ENCODE peak calls at places on chromosomes 5 and 9, in six cellular contexts. H is right cardiac atrium, W is tibial artery, L is left ventricle myocardium inferior, P is A549, R is AG04449. V is an unnamed sample.
A peak's percentile ranks its signal among the peaks of the same experiment; 100 is the strongest.

GRCh38 chr5:145743396-145744061 is 91.6 kb downstream of the PRELID2 start:
- DNase-seq in R (no peak), L (no peak), W (no peak), P (no peak), H (no peak), V (peak; percentile 10)

GRCh38 chr5:154611341-154611767 is 133.3 kb upstream of the HAND1 start:
- DNase-seq in H (peak; percentile 60), R (no peak), P (no peak), L (no peak), W (no peak), V (no peak)

GRCh38 chr9:20623748-20624124 is 1.4 kb upstream of the MLLT3 start:
- DNase-seq in W (no peak), L (no peak), R (no peak), P (peak; percentile 8), H (no peak), V (no peak)

GRCh38 chr5:105680858-105681257 is 1989.9 kb downstream of the EFNA5 start:
- DNase-seq in P (no peak), R (no peak), W (no peak), L (no peak), H (no peak), V (no peak)

GRCh38 chr5:120507826-120508463 is 43.8 kb downstream of the PRR16 start:
- DNase-seq in L (no peak), P (no peak), R (no peak), H (no peak), W (no peak), V (no peak)

GRCh38 chr9:135530146-135530545 is 8.9 kb downstream of the LCN1 start:
- DNase-seq in R (no peak), P (no peak), H (no peak), L (no peak), W (peak; percentile 55), V (no peak)

GRCh38 chr5:74630387-74631087 is 10.0 kb downstream of the ENC1 start:
- DNase-seq in L (no peak), R (peak; percentile 59), P (peak; percentile 59), H (no peak), W (no peak), V (no peak)

GRCh38 chr5:120535900-120536299 is 71.8 kb downstream of the PRR16 start:
- DNase-seq in R (no peak), P (no peak), L (no peak), H (no peak), W (no peak), V (no peak)

GRCh38 chr9:130904070-130905044 is 7.7 kb upstream of the QRFP start:
- DNase-seq in L (no peak), P (no peak), W (no peak), R (no peak), H (no peak), V (no peak)

GRCh38 chr5:43661102-43661501 is 58.1 kb downstream of the NNT start:
- DNase-seq in W (no peak), P (no peak), H (no peak), L (no peak), R (no peak), V (peak; percentile 57)

GRCh38 chr5:179231309-179231708 is 114.0 kb downstream of the ADAMTS2 start:
- DNase-seq in H (no peak), P (no peak), W (peak; percentile 28), L (no peak), R (no peak), V (no peak)

GRCh38 chr5:41157272-41157671 is 56.1 kb downstream of the C6 start:
- DNase-seq in H (no peak), W (no peak), P (no peak), R (no peak), L (no peak), V (no peak)

GRCh38 chr9:6459718-6460117 is 46.7 kb downstream of the UHRF2 start:
- DNase-seq in W (no peak), R (no peak), P (no peak), L (no peak), H (no peak), V (no peak)

GRCh38 chr9:89676281-89676680 is 71.5 kb downstream of the GADD45G start:
- DNase-seq in H (peak; percentile 80), P (no peak), L (peak; percentile 75), W (no peak), R (no peak), V (peak; percentile 84)

GRCh38 chr9:5922192-5922591 is 31.5 kb downstream of the MLANA start:
- DNase-seq in W (no peak), H (no peak), L (no peak), R (no peak), P (no peak), V (no peak)

GRCh38 chr5:31990701-31991110 is 183.4 kb downstream of the GOLPH3 start:
- DNase-seq in W (no peak), P (peak; percentile 27), R (no peak), L (no peak), H (no peak), V (no peak)

DNA sequence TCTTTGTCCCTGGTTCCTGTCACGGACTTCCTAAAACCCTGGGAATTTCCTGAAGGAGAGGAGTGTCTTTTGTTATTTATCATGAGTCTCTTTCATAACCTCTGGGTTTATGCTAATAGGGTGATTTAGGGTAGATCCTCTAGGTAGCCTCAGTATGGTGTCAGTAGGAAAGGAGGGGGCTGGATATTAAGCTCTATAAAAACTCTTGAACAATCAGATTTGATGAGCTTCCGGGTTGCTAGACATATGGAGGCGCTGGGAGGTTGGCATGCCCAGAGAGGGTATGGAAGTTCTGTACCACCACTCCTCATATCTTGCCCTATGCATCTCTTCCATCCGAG is 15.5 kb upstream of the PTBP3 start:
- DNase-seq in L (no peak), H (no peak), W (no peak), P (no peak), R (no peak), V (no peak)
- H3K4me3 ChIP-seq in L (peak overlapping the region; percentile 65), H (peak overlapping the region; percentile 69), W (peak overlapping the region; percentile 40), P (peak overlapping the region; percentile 41), R (no peak overlapping the region), V (peak overlapping the region; percentile 83)

GRCh38 chr5:22855824-22856223 is 2.7 kb upstream of the CDH12 start:
- DNase-seq in L (no peak), H (no peak), R (no peak), P (no peak), W (no peak), V (no peak)

GRCh38 chr5:22850981-22851380 is 2.2 kb downstream of the CDH12 start:
- DNase-seq in P (no peak), R (no peak), W (no peak), L (no peak), H (no peak), V (no peak)

DNA sequence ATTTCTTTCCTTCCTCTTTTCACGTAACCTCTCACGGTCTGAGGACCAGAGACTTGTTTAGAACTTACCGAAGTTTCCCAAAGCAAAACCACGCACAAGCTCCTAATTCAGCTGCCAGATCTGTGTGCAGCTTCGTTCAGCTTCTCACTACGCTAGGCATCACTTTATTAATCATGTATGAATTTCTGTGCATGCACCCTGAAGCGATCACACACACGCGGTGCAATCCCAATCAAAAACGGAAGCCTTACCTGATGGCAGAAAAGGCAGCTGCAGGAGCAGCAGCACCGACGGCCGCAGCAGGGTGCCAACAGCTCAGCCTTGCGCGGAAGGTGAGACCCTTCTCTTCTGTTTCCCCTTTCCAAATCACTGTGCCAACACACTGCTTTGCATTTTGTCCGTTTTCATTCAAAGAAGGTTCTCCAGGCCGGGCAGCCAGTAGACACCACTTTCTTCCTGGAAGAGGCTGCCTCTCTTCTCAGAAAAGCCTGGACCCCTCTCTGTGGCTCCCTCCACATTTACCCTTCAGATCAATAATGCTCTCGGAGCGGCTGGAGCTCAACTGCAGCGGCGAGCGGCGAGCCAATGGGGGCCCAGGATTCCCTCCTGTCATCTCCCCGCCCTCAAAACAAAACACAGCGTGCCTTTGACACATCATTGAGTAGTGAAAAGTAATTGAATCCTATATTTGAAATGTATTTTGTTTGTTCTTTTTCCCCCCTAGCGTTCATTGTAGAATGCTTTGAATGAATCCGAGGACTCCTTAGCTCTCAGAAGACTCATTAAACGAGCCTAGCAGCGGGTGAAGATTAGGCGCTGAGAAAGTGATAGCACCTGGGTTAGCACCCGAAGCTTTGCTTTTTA is at the start of gene CDH12:
- DNase-seq in W (no peak), L (no peak), P (no peak), R (no peak), H (no peak), V (peak; percentile 63)
- H3K4me3 ChIP-seq in W (no peak within 1 kb of the TSS), L (peak within 1 kb of the TSS; percentile 53), P (peak within 1 kb of the TSS; percentile 26), R (no peak within 1 kb of the TSS), H (peak within 1 kb of the TSS; percentile 37), V (peak within 1 kb of the TSS; percentile 62)

GRCh38 chr5:168218746-168219145 is 72.7 kb upstream of the WWC1 start:
- DNase-seq in H (no peak), W (no peak), P (no peak), L (no peak), R (no peak), V (no peak)

GRCh38 chr5:168216989-168217388 is 74.5 kb upstream of the WWC1 start:
- DNase-seq in L (no peak), P (no peak), R (no peak), H (no peak), W (no peak), V (no peak)

GRCh38 chr5:168217497-168217896 is 73.9 kb upstream of the WWC1 start:
- DNase-seq in R (no peak), H (no peak), W (no peak), P (no peak), L (no peak), V (no peak)

GRCh38 chr5:168215646-168216045 is 75.8 kb upstream of the WWC1 start:
- DNase-seq in H (peak; percentile 48), P (no peak), L (no peak), R (no peak), W (no peak), V (no peak)

DNA sequence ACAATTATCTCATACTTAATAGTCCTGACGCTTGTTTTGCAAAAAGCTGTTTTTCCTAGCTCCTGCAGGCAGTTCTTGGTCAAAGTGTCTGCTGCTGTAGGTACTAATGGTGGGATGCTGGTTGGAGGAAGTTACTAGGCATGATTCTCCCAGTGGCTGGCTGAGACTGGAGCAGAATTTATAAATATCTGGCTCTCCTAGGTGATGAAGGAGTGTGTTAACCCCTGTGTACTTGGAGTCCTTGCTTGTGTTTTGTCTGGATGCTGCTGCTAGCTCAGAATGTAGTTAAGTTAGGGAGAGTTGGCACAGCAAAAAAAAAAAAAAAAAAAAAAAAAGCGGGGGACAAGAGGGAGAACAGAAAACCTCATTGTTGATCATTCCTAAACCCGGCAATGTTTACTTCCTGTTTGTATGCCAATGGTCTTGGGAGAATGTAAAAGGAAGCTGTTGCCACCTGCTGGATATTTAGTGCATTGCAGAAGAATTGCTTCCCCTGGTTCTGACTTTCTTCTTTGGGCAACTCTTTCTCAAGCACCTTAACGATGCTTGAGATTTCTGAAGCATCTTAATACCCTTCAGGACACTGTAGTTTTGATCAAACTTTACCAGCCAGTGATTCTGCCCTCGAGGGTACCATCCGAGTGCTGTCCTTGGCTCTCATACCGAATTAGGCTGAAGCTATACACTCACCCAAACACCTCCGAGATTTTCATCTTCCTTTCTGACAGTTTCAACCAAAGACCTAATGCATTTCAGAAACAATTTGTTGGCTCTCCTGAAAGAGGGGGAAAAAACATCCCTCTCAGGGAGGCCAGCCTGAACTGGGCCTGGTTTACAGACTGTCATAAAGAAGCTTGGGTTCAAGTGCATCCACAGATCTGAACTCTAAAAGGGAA is 71.7 kb upstream of the WWC1 start:
- DNase-seq in W (no peak), R (no peak), L (no peak), H (no peak), P (peak; percentile 94), V (peak; percentile 45)
- H3K4me3 ChIP-seq in W (no peak overlapping the region), R (no peak overlapping the region), L (peak overlapping the region; percentile 40), H (peak overlapping the region; percentile 21), P (peak overlapping the region; percentile 32), V (peak overlapping the region; percentile 47)

DNA sequence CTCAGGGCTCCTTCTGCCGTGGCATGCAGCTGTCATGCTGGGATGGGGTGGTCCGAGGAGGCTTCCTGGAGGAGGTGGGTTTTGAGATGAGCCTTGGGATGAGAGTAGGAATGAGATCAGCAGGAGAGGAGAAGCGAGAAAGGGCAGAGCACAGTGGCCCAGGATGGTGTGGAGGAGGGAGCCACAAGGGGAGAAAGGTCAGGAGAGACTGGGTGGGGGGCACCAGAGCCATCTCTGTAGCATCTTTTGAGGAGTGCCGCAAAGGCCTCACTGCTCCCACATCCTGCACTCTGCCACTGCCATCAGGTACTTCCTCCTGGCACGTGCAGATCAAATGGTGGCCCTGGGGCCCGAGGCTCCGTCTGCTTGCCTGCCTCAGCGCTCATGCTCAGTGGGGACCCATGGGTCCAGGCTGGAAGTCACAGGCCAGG is 150.2 kb downstream of the MACROH2A1 start:
- DNase-seq in P (no peak), H (no peak), W (no peak), L (no peak), R (no peak), V (no peak)
- H3K4me3 ChIP-seq in P (no peak overlapping the region), H (no peak overlapping the region), W (no peak overlapping the region), L (no peak overlapping the region), R (no peak overlapping the region), V (no peak overlapping the region)